ENCODE peak calls at places on chromosomes 11 and 22, in eight cellular contexts. S is ovary; I is heart right ventricle; X is CD8-positive, alpha-beta T cell; E is body of pancreas; O is GM23338; M is BJ; P is stomach. V is an unnamed sample.

GRCh38 chr11:37504066-37504611 is 906.1 kb upstream of the RAG2 start:
- DNase-seq in S (no peak), I (no peak), X (no peak), E (no peak), O (peak; percentile 0), M (peak; percentile 92), P (no peak), V (peak; percentile 94)

GRCh38 chr11:6604081-6604626 is 580 bp downstream of the ILK start:
- DNase-seq in S (peak; percentile 58), I (no peak), X (peak; percentile 74), E (peak; percentile 50), O (peak; percentile 59), M (no peak), P (peak; percentile 45), V (peak; percentile 32)

GRCh38 chr11:8610532-8611116 is 16.6 kb upstream of the STK33 start:
- DNase-seq in S (no peak), I (no peak), X (no peak), E (no peak), O (peak; percentile 49), M (no peak), P (no peak), V (peak; percentile 28)

GRCh38 chr11:134916421-134916820 is 504.4 kb upstream of the B3GAT1 start:
- DNase-seq in S (no peak), I (no peak), X (no peak), E (no peak), O (no peak), M (no peak), P (no peak), V (no peak)

GRCh38 chr22:17795143-17795542 is 20.9 kb upstream of the BID start:
- DNase-seq in S (no peak), I (no peak), X (no peak), E (no peak), O (no peak), M (no peak), P (no peak), V (no peak)

GRCh38 chr11:73648629-73649046 is 2.3 kb downstream of the PLEKHB1 start:
- DNase-seq in S (no peak), I (no peak), X (no peak), E (no peak), O (no peak), M (no peak), P (no peak), V (no peak)

GRCh38 chr11:7612661-7613393 is 60.5 kb downstream of the CYB5R2 start:
- DNase-seq in S (no peak), I (no peak), X (no peak), E (no peak), O (no peak), M (no peak), P (peak; percentile 62), V (peak; percentile 70)

GRCh38 chr11:66659785-66660184 is 17.9 kb downstream of the RBM4B start:
- DNase-seq in S (no peak), I (no peak), X (no peak), E (no peak), O (no peak), M (no peak), P (no peak), V (no peak)

GRCh38 chr11:114166897-114167323 is 107.4 kb downstream of the ZBTB16 start:
- DNase-seq in S (no peak), I (no peak), X (no peak), E (no peak), O (no peak), M (peak; percentile 66), P (no peak), V (peak; percentile 85)

GRCh38 chr22:46430961-46431838 is 95.7 kb downstream of the TRMU start:
- DNase-seq in S (no peak), I (no peak), X (no peak), E (no peak), O (no peak), M (no peak), P (no peak), V (no peak)

DNA sequence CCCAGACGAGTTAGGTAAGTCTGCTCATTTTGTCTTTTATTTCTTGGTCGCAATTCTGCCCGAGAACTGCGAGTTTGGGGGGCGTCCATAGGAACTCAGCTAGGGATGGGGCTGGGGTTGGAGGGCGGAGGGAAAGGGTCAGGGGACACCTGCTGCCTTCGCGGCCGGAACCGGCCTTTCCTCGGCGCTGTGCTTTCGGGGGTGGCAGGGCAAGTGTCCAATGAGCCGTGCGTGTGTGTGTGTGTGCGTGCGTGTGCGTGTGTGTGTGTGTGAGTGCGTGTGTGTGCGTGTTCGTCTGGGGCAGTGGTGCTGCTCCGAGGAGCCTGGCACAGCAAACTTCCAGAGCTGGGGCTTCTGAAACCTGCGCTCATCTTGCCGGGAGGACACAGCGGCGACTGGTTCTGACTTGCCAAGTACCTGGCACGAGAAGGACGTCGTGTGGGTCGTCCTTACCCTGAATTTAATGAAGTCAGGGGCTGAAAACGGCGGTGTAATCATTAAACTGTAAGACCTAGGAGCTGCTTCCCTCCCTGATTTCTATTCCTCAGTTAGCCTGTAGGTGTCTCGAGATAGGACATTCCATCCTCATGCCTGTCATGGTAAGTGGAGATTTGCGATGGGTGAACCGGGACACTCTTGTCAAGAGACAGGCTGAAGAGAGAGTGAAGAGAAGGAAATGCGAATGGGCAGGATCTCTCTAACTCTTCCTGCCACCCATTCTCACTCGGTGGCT is 27.0 kb upstream of the AMOTL1 start:
- DNase-seq in S (peak; percentile 54), I (peak; percentile 31), X (no peak), E (peak; percentile 37), O (peak; percentile 87), M (no peak), P (no peak), V (peak; percentile 77)
- TF ChIP-seq CTCF in S (no peak), I (peak; percentile 69), X (no peak), E (peak; percentile 16), O (peak; percentile 63), M (peak; percentile 68), P (peak; percentile 25), V (peak; percentile 52)

GRCh38 chr22:30009478-30009877 is 70.8 kb upstream of the HORMAD2 start:
- DNase-seq in S (no peak), I (no peak), X (no peak), E (no peak), O (no peak), M (no peak), P (no peak), V (no peak)
- H3K36me3 ChIP-seq in S (no peaks in the 10 kb centered on the region), I (peaks cover 57% of the 10 kb centered on the region), X (peaks cover 12% of the 10 kb centered on the region), E (peaks cover 21% of the 10 kb centered on the region), O (no peaks in the 10 kb centered on the region), M (peaks cover 6% of the 10 kb centered on the region), P (peaks cover 88% of the 10 kb centered on the region), V (peaks cover 14% of the 10 kb centered on the region)

GRCh38 chr11:55707029-55707428 is 45.0 kb downstream of the OR4C6 start:
- DNase-seq in S (no peak), I (no peak), X (no peak), E (no peak), O (peak; percentile 55), M (no peak), P (no peak), V (peak; percentile 52)
- TF ChIP-seq CTCF in S (no peak), I (peak; percentile 60), X (no peak), E (no peak), O (peak; percentile 80), M (peak; percentile 61), P (no peak), V (peak; percentile 19)

GRCh38 chr11:3375552-3375951 is 3.4 kb downstream of the ZNF195 start:
- DNase-seq in S (no peak), I (no peak), X (no peak), E (no peak), O (no peak), M (no peak), P (no peak), V (peak; percentile 44)
- H3K36me3 ChIP-seq in S (no peaks in the 10 kb centered on the region), I (peaks cover 4% of the 10 kb centered on the region), X (peaks cover 13% of the 10 kb centered on the region), E (peaks cover 3% of the 10 kb centered on the region), O (peaks cover 37% of the 10 kb centered on the region), M (peaks cover 3% of the 10 kb centered on the region), P (peaks cover 39% of the 10 kb centered on the region), V (peaks cover 4% of the 10 kb centered on the region)

DNA sequence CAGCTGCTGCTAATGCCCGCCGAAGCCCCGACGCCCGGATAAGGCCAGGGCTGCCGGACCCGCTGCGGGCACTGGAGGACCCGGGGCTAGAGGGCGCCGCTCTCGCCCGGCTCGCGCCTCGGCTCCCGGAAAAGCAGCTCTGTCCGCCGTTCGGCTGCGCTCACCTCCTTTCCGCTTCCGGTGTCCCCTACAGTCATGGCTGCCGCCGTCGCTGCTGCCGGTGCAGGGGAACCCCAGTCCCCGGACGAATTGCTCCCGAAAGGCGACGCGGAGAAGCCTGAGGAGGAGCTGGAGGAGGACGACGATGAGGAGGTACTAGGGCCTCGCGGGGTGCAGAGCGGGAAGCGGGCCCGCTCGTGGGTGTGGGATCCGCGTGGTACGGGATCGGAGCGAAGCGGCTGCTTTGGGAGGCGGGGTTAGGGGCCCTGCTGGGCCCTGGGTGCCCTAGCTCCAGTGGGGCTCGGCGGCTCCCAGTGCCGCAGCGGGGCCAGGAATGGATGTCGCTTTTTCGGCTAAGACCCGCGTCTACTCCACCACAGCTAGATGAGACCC is at the start of gene TOMM22:
- DNase-seq in S (peak; percentile 87), I (peak; percentile 90), X (peak; percentile 90), E (peak; percentile 87), O (peak; percentile 95), M (no peak), P (peak; percentile 91), V (peak; percentile 70)
- TF ChIP-seq CTCF in S (peak; percentile 61), I (peak; percentile 83), X (peak; percentile 37), E (peak; percentile 69), O (peak; percentile 61), M (peak; percentile 71), P (no peak), V (peak; percentile 84)

V was measured in bronchial epithelial cell.